ENCODE peak calls at places on chromosomes 11 and 22, in four cellular contexts. U, C, R and F are unnamed samples.

GRCh38 chr11:94224078-94224477 is 80.3 kb upstream of the IZUMO1R start:
- DNase-seq in U (no peak), R (no peak), C (no peak), F (no peak)

GRCh38 chr11:33622231-33622630 is 78.4 kb downstream of the C11orf91 start:
- DNase-seq in U (no peak), C (no peak), R (no peak), F (no peak)

GRCh38 chr11:34749666-34750659 is 129.1 kb downstream of the EHF start:
- DNase-seq in R (peak; percentile 84), C (peak; percentile 74), U (peak; percentile 92), F (peak; percentile 84)

GRCh38 chr11:70398834-70399680 is 728 bp downstream of the CTTN start:
- DNase-seq in R (no peak), U (no peak), C (no peak), F (peak; percentile 62)

GRCh38 chr11:8096575-8096974 is 15.6 kb downstream of the TUB start:
- DNase-seq in C (no peak), U (peak; percentile 18), R (no peak), F (no peak)

GRCh38 chr11:111185259-111185658 is 60.3 kb upstream of the POU2AF2 start:
- DNase-seq in U (no peak), C (no peak), R (no peak), F (no peak)

GRCh38 chr11:132158091-132158490 is 787.7 kb downstream of the NTM start:
- DNase-seq in C (no peak), U (no peak), R (no peak), F (no peak)

GRCh38 chr11:35107866-35108265 is 31.1 kb upstream of the CD44 start:
- DNase-seq in C (no peak), U (no peak), R (no peak), F (no peak)

GRCh38 chr11:112049777-112050176 is 24.0 kb downstream of the PIH1D2 start:
- DNase-seq in U (no peak), C (no peak), R (no peak), F (no peak)

GRCh38 chr22:35375031-35375430 is 5.9 kb upstream of the HMOX1 start:
- DNase-seq in C (no peak), U (no peak), R (no peak), F (no peak)

GRCh38 chr22:17890892-17891291 is 116.6 kb upstream of the BID start:
- DNase-seq in R (no peak), U (no peak), C (no peak), F (no peak)

GRCh38 chr11:81497202-81497804 is 1236.4 kb downstream of the FAM181B start:
- DNase-seq in R (no peak), C (no peak), U (no peak), F (no peak)

GRCh38 chr22:44996120-44996519 is 13.7 kb downstream of the PHF21B start:
- DNase-seq in U (no peak), C (no peak), R (no peak), F (no peak)

GRCh38 chr11:4071828-4072421 is 22.7 kb upstream of the RRM1 start:
- DNase-seq in U (no peak), R (no peak), C (no peak), F (no peak)

GRCh38 chr11:130310622-130311021 is 4.1 kb downstream of the ZBTB44 start:
- DNase-seq in R (no peak), C (no peak), U (no peak), F (no peak)

GRCh38 chr11:2092464-2092910 is 46.7 kb downstream of the IGF2 start:
- DNase-seq in R (no peak), U (no peak), C (no peak), F (no peak)

GRCh38 chr11:78338138-78338537 is 79.5 kb downstream of the GAB2 start:
- DNase-seq in U (no peak), R (no peak), C (no peak), F (no peak)

GRCh38 chr11:27215471-27216267 is 147.3 kb downstream of the CCDC34 start:
- DNase-seq in U (no peak), C (peak; percentile 34), R (peak; percentile 76), F (no peak)

GRCh38 chr11:12829536-12830314 is 155.5 kb downstream of the TEAD1 start:
- DNase-seq in R (no peak), C (no peak), U (no peak), F (no peak)

GRCh38 chr11:12829131-12829530 is 154.9 kb downstream of the TEAD1 start:
- DNase-seq in R (no peak), C (no peak), U (no peak), F (no peak)

GRCh38 chr11:12827929-12828812 is 153.9 kb downstream of the TEAD1 start:
- DNase-seq in C (no peak), U (no peak), R (no peak), F (no peak)

GRCh38 chr11:12826441-12826840 is 152.2 kb downstream of the TEAD1 start:
- DNase-seq in R (no peak), C (no peak), U (no peak), F (no peak)

GRCh38 chr11:12827369-12827768 is 153.1 kb downstream of the TEAD1 start:
- DNase-seq in U (no peak), R (no peak), C (no peak), F (no peak)
- H3K4me3 ChIP-seq in U (peak overlapping the region; percentile 46), R (peak overlapping the region; percentile 50), C (peak overlapping the region; percentile 60), F (no peak overlapping the region)

DNA sequence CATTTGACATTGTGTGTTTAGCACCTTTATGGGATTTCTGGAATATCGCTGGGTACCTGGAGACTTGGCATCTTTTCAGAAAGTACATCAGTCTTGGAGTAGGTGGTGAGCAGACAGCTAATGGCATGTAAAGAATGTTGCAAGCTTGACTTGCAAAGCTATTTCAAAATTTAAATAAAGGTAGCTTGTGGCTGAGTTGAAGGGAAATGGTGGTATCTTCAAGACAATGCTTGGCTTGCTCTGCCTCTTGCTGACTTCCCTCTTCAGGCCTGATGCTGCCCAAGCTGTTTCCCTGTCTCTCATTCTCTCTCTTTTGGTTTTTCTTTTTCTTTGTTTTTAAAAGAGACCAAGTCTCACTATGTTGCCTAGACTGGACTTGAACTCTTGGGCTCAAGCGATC is 13.2 kb downstream of the ZNRF3 start:
- DNase-seq in U (no peak), C (no peak), R (no peak), F (no peak)
- H3K27ac ChIP-seq in U (no peak overlapping the region), C (no peak overlapping the region), R (no peak overlapping the region), F (no peak overlapping the region)

DNA sequence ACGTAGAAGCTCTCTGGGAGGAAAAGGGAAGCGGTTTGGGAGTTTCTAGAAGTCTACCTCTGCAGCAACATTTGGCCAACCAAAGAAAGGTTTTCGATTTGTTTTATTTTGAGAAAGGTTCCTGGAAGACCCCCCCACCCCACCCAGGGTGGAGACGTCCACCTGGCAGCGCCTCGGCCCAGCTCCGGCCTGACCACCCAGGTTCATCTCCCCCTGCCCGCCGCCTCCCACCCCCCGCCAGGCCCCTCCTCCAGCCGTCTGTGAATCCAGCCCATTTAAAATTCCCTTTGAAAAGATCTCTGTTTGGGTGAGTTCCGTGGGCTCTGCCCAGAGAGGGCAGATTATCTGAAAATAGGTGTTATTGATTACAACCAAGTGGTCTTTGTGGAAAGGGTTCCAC is 43.3 kb downstream of the KCNJ1 start:
- DNase-seq in U (no peak), R (no peak), C (no peak), F (no peak)
- H3K4me3 ChIP-seq in U (peak overlapping the region; percentile 31), R (peak overlapping the region; percentile 11), C (peak overlapping the region; percentile 48), F (no peak overlapping the region)

GRCh38 chr11:101582242-101583052 is 1.4 kb downstream of the TRPC6 start:
- DNase-seq in C (peak; percentile 14), U (no peak), R (no peak), F (peak; percentile 69)

DNA sequence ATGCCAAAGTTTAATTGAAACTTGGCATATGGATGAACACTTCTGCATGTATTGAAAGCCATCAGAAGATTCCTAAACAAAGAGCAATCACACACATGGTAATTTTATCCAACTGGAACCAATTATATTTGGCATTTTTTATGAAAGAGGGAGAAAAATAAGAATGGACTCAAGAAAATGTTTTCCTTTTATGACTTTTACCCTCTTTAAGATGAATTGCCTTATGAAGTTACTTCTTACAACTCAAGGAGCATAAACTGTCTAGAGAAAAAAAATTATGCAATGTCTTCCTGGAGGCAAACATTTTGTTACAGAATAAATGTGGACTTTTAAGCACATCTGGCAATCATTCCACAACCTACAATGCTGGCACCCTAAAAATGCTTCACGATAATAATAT is 7.3 kb downstream of the TRPC6 start:
- DNase-seq in R (no peak), U (no peak), C (no peak), F (no peak)
- H3K27ac ChIP-seq in R (no peak overlapping the region), U (no peak overlapping the region), C (no peak overlapping the region), F (no peak overlapping the region)

DNA sequence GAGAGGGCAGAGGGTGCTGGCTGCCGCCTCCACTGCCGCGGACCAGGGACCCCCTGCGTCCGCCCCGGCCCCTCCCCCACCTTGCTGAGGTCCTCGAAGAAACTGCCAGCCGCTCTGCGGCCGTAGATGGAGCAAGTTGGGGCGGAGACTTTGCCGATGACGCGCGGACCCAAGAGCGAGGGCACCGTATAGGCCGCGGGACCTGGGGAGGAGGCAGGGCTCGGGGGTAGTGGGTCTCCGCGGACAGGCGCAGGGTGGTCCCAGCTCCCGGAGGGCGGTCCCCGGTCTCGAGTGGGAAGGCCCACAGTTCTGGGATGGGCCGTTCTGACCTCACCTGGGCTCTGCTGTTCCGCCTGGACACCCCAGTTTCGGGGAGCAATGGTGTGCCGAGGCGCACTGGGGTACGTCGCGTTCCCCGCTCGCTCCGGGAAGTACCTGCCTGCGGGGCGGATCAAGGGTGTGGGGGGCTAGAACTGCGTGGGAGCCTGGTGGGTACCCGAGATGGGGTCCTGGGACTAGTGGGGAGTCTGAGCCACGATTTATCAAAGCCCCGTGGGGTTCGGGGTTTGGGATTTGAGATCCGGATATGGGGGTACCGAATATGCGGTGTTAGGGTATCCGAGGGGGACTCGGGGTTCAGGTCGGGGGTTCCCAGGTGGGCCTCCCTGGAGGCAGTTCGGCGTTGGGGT is 1.2 kb upstream of the TYMP start:
- DNase-seq in R (peak; percentile 96), U (peak; percentile 92), C (peak; percentile 87), F (peak; percentile 96)
- H3K4me3 ChIP-seq in R (peak overlapping the region; percentile 79), U (peak overlapping the region; percentile 67), C (peak overlapping the region; percentile 74), F (no peak overlapping the region)